ENCODE peak calls at places on chromosomes 2 and 18, in nine cellular contexts. M is GM23248, N is keratinocyte, S is pancreas, K is spleen, U is K562, B is mammary epithelial cell, Q is uterus, A is cardiac muscle cell. D is an unnamed sample.

GRCh38 chr2:109342890-109343289 is 213.9 kb downstream of the SH3RF3 start:
- DNase-seq in M (no peak), N (no peak), S (peak; percentile 7), K (no peak), U (no peak), B (no peak), Q (no peak), A (no peak), D (no peak)

GRCh38 chr2:182867411-182868048 is 1.1 kb upstream of the FRZB start:
- DNase-seq in M (no peak), N (no peak), S (no peak), K (no peak), U (no peak), B (no peak), Q (no peak), A (no peak), D (no peak)

GRCh38 chr2:221130431-221130830 is 441.7 kb downstream of the EPHA4 start:
- DNase-seq in M (no peak), N (no peak), S (no peak), K (no peak), U (no peak), B (no peak), Q (no peak), A (no peak), D (no peak)

GRCh38 chr18:48799724-48800315 is 150.9 kb downstream of the SMAD7 start:
- DNase-seq in M (no peak), N (no peak), S (peak; percentile 5), K (peak; percentile 48), U (no peak), B (no peak), Q (peak; percentile 6), A (no peak), D (no peak)

GRCh38 chr18:56635007-56635406 is 3.4 kb downstream of the TXNL1 start:
- DNase-seq in M (no peak), N (no peak), S (no peak), K (no peak), U (no peak), B (no peak), Q (no peak), A (no peak), D (no peak)

GRCh38 chr2:159564081-159564480 is 52.3 kb downstream of the BAZ2B start:
- DNase-seq in M (peak; percentile 9), N (no peak), S (no peak), K (no peak), U (no peak), B (no peak), Q (no peak), A (peak; percentile 19), D (no peak)

GRCh38 chr18:31199190-31199769 is 36.6 kb upstream of the DSC1 start:
- DNase-seq in M (no peak), N (no peak), S (no peak), K (no peak), U (no peak), B (peak; percentile 85), Q (no peak), A (no peak), D (no peak)

GRCh38 chr2:160109939-160110673 is 47.7 kb upstream of the PLA2R1 start:
- DNase-seq in M (peak; percentile 90), N (no peak), S (peak; percentile 66), K (no peak), U (peak; percentile 50), B (peak; percentile 33), Q (peak; percentile 61), A (peak; percentile 89), D (no peak)

GRCh38 chr2:129762386-129763189 is 216.9 kb upstream of the RAB6C start:
- DNase-seq in M (no peak), N (no peak), S (no peak), K (no peak), U (no peak), B (no peak), Q (no peak), A (no peak), D (no peak)

GRCh38 chr2:32379352-32379751 is 22.5 kb downstream of the BIRC6 start:
- DNase-seq in M (no peak), N (no peak), S (no peak), K (no peak), U (no peak), B (no peak), Q (no peak), A (no peak), D (no peak)

GRCh38 chr2:20169796-20170467 is 55.0 kb downstream of the SDC1 start:
- DNase-seq in M (peak; percentile 23), N (no peak), S (no peak), K (no peak), U (no peak), B (no peak), Q (no peak), A (no peak), D (no peak)

GRCh38 chr2:15874854-15875776 is 65.2 kb upstream of the MYCN start:
- DNase-seq in M (no peak), N (no peak), S (no peak), K (no peak), U (no peak), B (no peak), Q (no peak), A (no peak), D (no peak)

GRCh38 chr2:42618972-42619371 is 50.5 kb downstream of the MTA3 start:
- DNase-seq in M (peak; percentile 72), N (no peak), S (no peak), K (no peak), U (no peak), B (peak; percentile 77), Q (no peak), A (peak; percentile 38), D (peak; percentile 10)

GRCh38 chr2:109009920-109010610 is 21.0 kb upstream of the EDAR start:
- DNase-seq in M (peak; percentile 77), N (no peak), S (no peak), K (no peak), U (no peak), B (no peak), Q (no peak), A (peak; percentile 76), D (no peak)

DNA sequence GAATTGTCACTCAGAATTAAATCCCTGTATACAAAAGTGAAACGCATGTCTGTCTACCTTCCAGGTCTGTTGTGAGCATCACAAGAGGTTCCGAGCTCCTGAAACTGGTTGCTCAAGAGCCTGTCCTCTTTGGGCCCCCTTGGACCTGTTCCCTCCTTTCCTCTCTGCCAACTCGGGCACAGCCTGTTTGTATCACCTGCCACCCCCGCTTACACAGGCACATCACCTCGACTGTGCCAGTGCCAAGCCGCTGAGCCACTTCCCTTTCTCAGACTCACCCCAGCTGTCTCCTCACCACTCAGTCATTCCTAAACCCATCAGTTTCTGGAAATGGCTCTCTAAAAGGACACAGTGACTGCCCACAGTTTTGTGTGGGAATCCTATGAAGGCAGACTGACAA is 3.1 kb downstream of the EFR3B start:
- DNase-seq in M (no peak), N (no peak), S (no peak), K (peak; percentile 65), U (no peak), B (no peak), Q (no peak), A (no peak), D (no peak)
- H3K4me3 ChIP-seq in M (no peak overlapping the region), N (no peak overlapping the region), S (no peak overlapping the region), K (no peak overlapping the region), U (no peak overlapping the region), B (no peak overlapping the region), Q (no peak overlapping the region), A (no peak overlapping the region), D (no peak overlapping the region)

GRCh38 chr2:69525261-69525660 is 88.0 kb upstream of the NFU1 start:
- DNase-seq in M (no peak), N (no peak), S (no peak), K (no peak), U (no peak), B (no peak), Q (no peak), A (no peak), D (no peak)

GRCh38 chr2:69535739-69536374 is 98.6 kb upstream of the NFU1 start:
- DNase-seq in M (no peak), N (no peak), S (no peak), K (no peak), U (no peak), B (no peak), Q (no peak), A (no peak), D (no peak)

GRCh38 chr2:69531186-69531585 is 94.0 kb upstream of the NFU1 start:
- DNase-seq in M (no peak), N (peak; percentile 68), S (no peak), K (no peak), U (no peak), B (no peak), Q (no peak), A (no peak), D (no peak)
- H3K36me3 ChIP-seq in M (peaks cover 50% of the 10 kb centered on the region), N (no peaks in the 10 kb centered on the region), S (peaks cover 29% of the 10 kb centered on the region), K (peaks cover 90% of the 10 kb centered on the region), U (no peaks in the 10 kb centered on the region), B (peaks cover 5% of the 10 kb centered on the region), Q (no peaks in the 10 kb centered on the region), A (peaks cover 38% of the 10 kb centered on the region), D (no peaks in the 10 kb centered on the region)

GRCh38 chr2:12096425-12096824 is 350.0 kb downstream of the LPIN1 start:
- DNase-seq in M (no peak), N (no peak), S (no peak), K (no peak), U (no peak), B (no peak), Q (no peak), A (no peak), D (no peak)
- H3K4me3 ChIP-seq in M (no peak overlapping the region), N (no peak overlapping the region), S (no peak overlapping the region), K (no peak overlapping the region), U (no peak overlapping the region), B (no peak overlapping the region), Q (no peak overlapping the region), A (no peak overlapping the region), D (no peak overlapping the region)

GRCh38 chr2:58055027-58055786 is 8.6 kb downstream of the VRK2 start:
- DNase-seq in M (no peak), N (no peak), S (no peak), K (no peak), U (no peak), B (no peak), Q (no peak), A (no peak), D (no peak)
- H3K36me3 ChIP-seq in M (peaks cover 6% of the 10 kb centered on the region), N (peaks cover 4% of the 10 kb centered on the region), S (peaks cover 11% of the 10 kb centered on the region), K (peaks cover 49% of the 10 kb centered on the region), U (peaks cover 39% of the 10 kb centered on the region), B (peaks cover 10% of the 10 kb centered on the region), Q (no peaks in the 10 kb centered on the region), A (no peaks in the 10 kb centered on the region), D (no peaks in the 10 kb centered on the region)

D was measured in kidney epithelial cell.